ENCODE peak calls at places on chromosomes 2 and 18, in four cellular contexts. S is left ventricle myocardium inferior, O is kidney, P is GM06990. Z is an unnamed sample.
A peak's percentile ranks its signal among the peaks of the same experiment; 100 is the strongest.

GRCh38 chr2:23541453-23542334 is 156.7 kb downstream of the KLHL29 start:
- DNase-seq in S (peak; percentile 32), O (no peak), P (no peak), Z (no peak)

GRCh38 chr2:196284901-196285589 is 113.7 kb upstream of the STK17B start:
- DNase-seq in S (no peak), O (no peak), P (no peak), Z (no peak)

GRCh38 chr2:238439912-238440311 is 13.2 kb downstream of the ASB1 start:
- DNase-seq in S (no peak), O (no peak), P (no peak), Z (no peak)

GRCh38 chr2:65070172-65070830 is 14.1 kb downstream of the CEP68 start:
- DNase-seq in S (no peak), O (no peak), P (no peak), Z (no peak)

GRCh38 chr2:19287324-19287723 is 71.1 kb downstream of the OSR1 start:
- DNase-seq in S (no peak), O (no peak), P (no peak), Z (no peak)

GRCh38 chr18:4292696-4293095 is 162.4 kb downstream of the DLGAP1 start:
- DNase-seq in S (no peak), O (no peak), P (no peak), Z (no peak)

GRCh38 chr18:12885500-12885899 is 1.5 kb upstream of the PTPN2 start:
- DNase-seq in S (no peak), O (no peak), P (peak; percentile 64), Z (no peak)

GRCh38 chr2:48849770-48850169 is 94.2 kb upstream of the LHCGR start:
- DNase-seq in S (no peak), O (no peak), P (no peak), Z (peak; percentile 52)

GRCh38 chr2:20578895-20579825 is 71.7 kb downstream of the HS1BP3 start:
- DNase-seq in S (peak; percentile 83), O (peak; percentile 90), P (peak; percentile 77), Z (peak; percentile 87)

GRCh38 chr2:157304811-157305712 is 20.6 kb downstream of the ERMN start:
- DNase-seq in S (no peak), O (no peak), P (no peak), Z (no peak)

GRCh38 chr2:46769809-46770208 is 145.8 kb downstream of the MCFD2 start:
- DNase-seq in S (no peak), O (no peak), P (no peak), Z (no peak)

GRCh38 chr2:152861349-152861942 is 143.0 kb downstream of the ARL6IP6 start:
- DNase-seq in S (no peak), O (no peak), P (no peak), Z (no peak)

GRCh38 chr2:69208023-69208595 is 178.9 kb downstream of the GFPT1 start:
- DNase-seq in S (no peak), O (no peak), P (no peak), Z (no peak)

GRCh38 chr2:241300000-241300399 is 15.5 kb downstream of the HDLBP start:
- DNase-seq in S (no peak), O (no peak), P (no peak), Z (no peak)

GRCh38 chr2:227474406-227474805 is 2.5 kb downstream of the AGFG1 start:
- DNase-seq in S (no peak), O (no peak), P (no peak), Z (no peak)

GRCh38 chr18:183769-184168 is 25.4 kb downstream of the USP14 start:
- DNase-seq in S (no peak), O (no peak), P (no peak), Z (peak; percentile 3)

GRCh38 chr2:138147796-138148195 is 183.5 kb downstream of the HNMT start:
- DNase-seq in S (no peak), O (no peak), P (no peak), Z (no peak)

GRCh38 chr2:1230155-1230893 is 182.9 kb upstream of the TPO start:
- DNase-seq in S (no peak), O (no peak), P (no peak), Z (no peak)

GRCh38 chr18:37551249-37551648 is 14.3 kb downstream of the CELF4 start:
- DNase-seq in S (no peak), O (no peak), P (no peak), Z (no peak)

GRCh38 chr2:75208738-75209137 is 9.4 kb upstream of the TACR1 start:
- DNase-seq in S (no peak), O (no peak), P (no peak), Z (no peak)

GRCh38 chr2:240670402-240670801 is 12.3 kb downstream of the AQP12B start:
- DNase-seq in S (no peak), O (no peak), P (no peak), Z (no peak)

GRCh38 chr2:27776097-27776496 is 4.6 kb downstream of the MRPL33 start:
- DNase-seq in S (peak; percentile 58), O (no peak), P (no peak), Z (no peak)

GRCh38 chr2:88857951-88858406 is 166.5 kb downstream of the RPIA start:
- DNase-seq in S (no peak), O (no peak), P (no peak), Z (no peak)

GRCh38 chr2:145006957-145007672 is 487.2 kb upstream of the ZEB2 start:
- DNase-seq in S (peak; percentile 56), O (no peak), P (no peak), Z (peak; percentile 98)

GRCh38 chr2:69546646-69547045 is 96.9 kb downstream of the AAK1 start:
- DNase-seq in S (no peak), O (no peak), P (no peak), Z (no peak)

GRCh38 chr2:210363261-210363660 is 48.3 kb upstream of the MYL1 start:
- DNase-seq in S (no peak), O (no peak), P (no peak), Z (no peak)

GRCh38 chr2:23523651-23524260 is 138.8 kb downstream of the KLHL29 start:
- DNase-seq in S (no peak), O (no peak), P (no peak), Z (no peak)

GRCh38 chr2:101696272-101697123 is 1.0 kb upstream of the MAP4K4 start:
- DNase-seq in S (no peak), O (peak; percentile 67), P (no peak), Z (no peak)

GRCh38 chr2:239793086-239793485 is 232.1 kb downstream of the NDUFA10 start:
- DNase-seq in S (no peak), O (no peak), P (no peak), Z (no peak)

GRCh38 chr2:236743623-236744280 is 174.1 kb downstream of the ACKR3 start:
- DNase-seq in S (no peak), O (no peak), P (no peak), Z (peak; percentile 92)

GRCh38 chr18:46366211-46366610 is 262.0 kb downstream of the HAUS1 start:
- DNase-seq in S (no peak), O (peak; percentile 33), P (no peak), Z (no peak)

GRCh38 chr2:64214281-64215115 is 70.3 kb upstream of the PELI1 start:
- DNase-seq in S (no peak), O (no peak), P (peak; percentile 76), Z (no peak)

GRCh38 chr2:74419345-74419744 is 2.1 kb downstream of the C2orf81 start:
- DNase-seq in S (no peak), O (no peak), P (no peak), Z (no peak)

GRCh38 chr2:239444626-239445625 is 44.1 kb upstream of the HDAC4 start:
- DNase-seq in S (no peak), O (peak; percentile 20), P (no peak), Z (no peak)

GRCh38 chr2:146634256-146635068 is 1210.4 kb upstream of the ACVR2A start:
- DNase-seq in S (no peak), O (no peak), P (no peak), Z (no peak)

GRCh38 chr2:139940701-139941100 is 1160.5 kb upstream of the NXPH2 start:
- DNase-seq in S (no peak), O (no peak), P (no peak), Z (no peak)

GRCh38 chr2:239846789-239847676 is 178.1 kb downstream of the NDUFA10 start:
- DNase-seq in S (no peak), O (no peak), P (no peak), Z (no peak)

GRCh38 chr2:38315707-38316333 is 61.3 kb downstream of the ATL2 start:
- DNase-seq in S (no peak), O (no peak), P (no peak), Z (peak; percentile 44)

GRCh38 chr2:217935901-217936684 is 66.7 kb downstream of the TNS1 start:
- DNase-seq in S (peak; percentile 11), O (peak; percentile 45), P (no peak), Z (no peak)